ENCODE peak calls at places on chromosomes 3 and 15, in seven cellular contexts. O is choroid plexus epithelial cell, T is GM10248, R is heart left ventricle, U is neural crest cell, E is progenitor cell of endocrine pancreas, L is H1. M is an unnamed sample.
A peak's percentile ranks its signal among the peaks of the same experiment; 100 is the strongest.

GRCh38 chr15:68299436-68299835 is 21.9 kb downstream of the FEM1B start:
- DNase-seq in O (no peak), T (no peak), R (no peak), U (no peak), E (no peak), L (no peak), M (no peak)

GRCh38 chr15:68512052-68512451 is 66.7 kb upstream of the CORO2B start:
- DNase-seq in O (no peak), T (no peak), R (no peak), U (no peak), E (no peak), L (no peak), M (no peak)

GRCh38 chr15:70186152-70186551 is 88.4 kb upstream of the TLE3 start:
- DNase-seq in O (no peak), T (no peak), R (no peak), U (no peak), E (no peak), L (no peak), M (no peak)

GRCh38 chr15:68365140-68365745 is 66.7 kb downstream of the ITGA11 start:
- DNase-seq in O (no peak), T (no peak), R (peak; percentile 65), U (no peak), E (no peak), L (no peak), M (no peak)

GRCh38 chr3:101827211-101828174 is 21.8 kb upstream of the NFKBIZ start:
- DNase-seq in O (peak; percentile 88), T (peak; percentile 80), R (peak; percentile 80), U (peak; percentile 53), E (peak; percentile 18), L (no peak), M (peak; percentile 29)

GRCh38 chr3:130950641-130951040 is 56.8 kb downstream of the ATP2C1 start:
- DNase-seq in O (peak; percentile 74), T (no peak), R (no peak), U (no peak), E (no peak), L (no peak), M (no peak)

GRCh38 chr15:63905558-63906265 is 72.0 kb upstream of the HERC1 start:
- DNase-seq in O (peak; percentile 27), T (peak; percentile 52), R (no peak), U (no peak), E (no peak), L (no peak), M (no peak)

GRCh38 chr3:169886671-169887070 is 16.9 kb upstream of the LRRC31 start:
- DNase-seq in O (peak; percentile 20), T (no peak), R (peak; percentile 90), U (no peak), E (no peak), L (no peak), M (no peak)

GRCh38 chr15:20356444-20357138 is 185.0 kb downstream of the GOLGA6L6 start:
- DNase-seq in O (peak; percentile 16), T (peak; percentile 87), R (peak; percentile 59), U (no peak), E (no peak), L (no peak), M (peak; percentile 37)

GRCh38 chr3:24336101-24336500 is 158.5 kb downstream of the THRB start:
- DNase-seq in O (no peak), T (no peak), R (no peak), U (no peak), E (no peak), L (no peak), M (no peak)

DNA sequence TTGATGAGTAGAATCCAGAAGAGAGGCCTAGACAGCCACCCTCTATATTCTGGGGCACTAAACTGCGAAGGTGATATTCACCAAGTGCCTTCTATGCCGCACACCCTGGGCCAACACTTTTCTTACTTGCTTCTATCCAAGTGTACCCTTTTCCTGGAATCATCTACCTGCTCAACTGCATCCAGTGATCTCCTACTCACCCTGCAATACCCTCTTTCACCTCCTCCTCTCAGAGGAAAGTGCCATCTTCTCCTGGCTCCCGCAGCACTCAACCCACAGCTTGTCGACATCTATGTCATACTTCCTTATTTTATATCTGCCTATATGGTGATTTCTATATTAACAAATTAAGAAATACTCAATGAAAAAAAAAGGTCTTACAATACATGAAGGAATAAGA is 28.6 kb upstream of the LMCD1 start:
- DNase-seq in O (no peak), T (no peak), R (no peak), U (no peak), E (no peak), L (no peak), M (no peak)
- TF ChIP-seq CTCF in O (no peak), T (no peak), R (no peak), U (no peak), E (no peak), L (no peak), M (no peak)

GRCh38 chr15:25944386-25944785 is 81.3 kb upstream of the ATP10A start:
- DNase-seq in O (no peak), T (no peak), R (no peak), U (no peak), E (no peak), L (no peak), M (no peak)

GRCh38 chr15:25946241-25946786 is 83.2 kb upstream of the ATP10A start:
- DNase-seq in O (no peak), T (no peak), R (no peak), U (no peak), E (no peak), L (no peak), M (no peak)

GRCh38 chr15:25943831-25944230 is 80.7 kb upstream of the ATP10A start:
- DNase-seq in O (no peak), T (no peak), R (no peak), U (no peak), E (no peak), L (no peak), M (no peak)

GRCh38 chr15:25950014-25950413 is 86.9 kb upstream of the ATP10A start:
- DNase-seq in O (no peak), T (no peak), R (no peak), U (no peak), E (no peak), L (no peak), M (no peak)

DNA sequence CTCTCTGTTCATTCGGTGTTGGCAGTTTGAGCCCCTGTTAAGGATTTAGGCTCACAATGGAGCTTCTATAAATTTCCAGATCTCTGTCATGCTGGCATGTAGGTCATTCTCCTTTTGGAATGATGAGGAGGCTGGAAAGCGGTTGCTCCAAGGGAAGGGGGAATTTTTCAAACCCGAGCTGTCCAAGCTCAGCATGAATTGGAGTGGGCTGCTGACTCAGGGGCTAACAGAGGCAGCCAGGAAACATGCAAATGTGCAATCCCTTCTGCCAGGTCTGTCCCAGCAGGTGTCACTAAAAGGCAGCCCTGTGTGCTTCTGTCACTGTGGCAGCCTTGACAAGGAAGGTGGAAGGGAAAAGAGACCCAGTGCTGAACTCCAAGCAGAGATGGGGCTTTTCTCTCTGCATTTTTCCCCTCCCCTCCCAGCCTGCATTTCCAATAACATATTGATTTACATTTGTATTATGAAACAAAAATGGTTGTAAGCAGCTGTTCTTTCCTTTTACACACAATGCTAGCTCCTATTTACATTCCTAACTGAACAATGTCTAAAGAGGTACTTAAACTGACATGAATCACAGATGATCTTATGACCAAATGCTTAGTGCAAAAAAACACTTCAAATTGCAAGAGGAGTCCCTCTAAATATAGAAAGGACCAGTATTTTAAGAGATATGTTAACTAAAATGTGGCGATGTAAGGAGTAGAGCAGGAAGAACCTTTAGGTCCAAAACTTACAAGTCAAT is 84.4 kb upstream of the ATP10A start:
- DNase-seq in O (no peak), T (no peak), R (no peak), U (peak; percentile 4), E (no peak), L (no peak), M (no peak)
- TF ChIP-seq CTCF in O (no peak), T (no peak), R (no peak), U (peak; percentile 57), E (peak; percentile 31), L (peak; percentile 34), M (no peak)

GRCh38 chr3:197226179-197226578 is 72.2 kb downstream of the DLG1 start:
- DNase-seq in O (peak; percentile 23), T (no peak), R (no peak), U (peak; percentile 6), E (no peak), L (no peak), M (no peak)

GRCh38 chr3:197222816-197223419 is 75.5 kb downstream of the DLG1 start:
- DNase-seq in O (no peak), T (no peak), R (no peak), U (no peak), E (no peak), L (no peak), M (no peak)

GRCh38 chr3:197227780-197228574 is 70.4 kb downstream of the DLG1 start:
- DNase-seq in O (peak; percentile 41), T (no peak), R (no peak), U (no peak), E (no peak), L (no peak), M (no peak)

GRCh38 chr3:197225579-197225978 is 72.8 kb downstream of the DLG1 start:
- DNase-seq in O (no peak), T (no peak), R (no peak), U (no peak), E (no peak), L (no peak), M (no peak)

GRCh38 chr3:197224034-197224444 is 74.4 kb downstream of the DLG1 start:
- DNase-seq in O (peak; percentile 76), T (peak; percentile 57), R (no peak), U (no peak), E (no peak), L (no peak), M (no peak)
- TF ChIP-seq CTCF in O (peak; percentile 62), T (peak; percentile 64), R (peak; percentile 64), U (peak; percentile 77), E (peak; percentile 70), L (no peak), M (peak; percentile 46)

GRCh38 chr3:4314688-4315087 is 11.5 kb downstream of the SETMAR start:
- DNase-seq in O (no peak), T (no peak), R (no peak), U (no peak), E (no peak), L (no peak), M (no peak)
- TF ChIP-seq CTCF in O (peak; percentile 56), T (no peak), R (no peak), U (peak; percentile 53), E (peak; percentile 28), L (no peak), M (peak; percentile 34)

GRCh38 chr3:26280517-26280916 is 342.1 kb upstream of the LRRC3B start:
- DNase-seq in O (no peak), T (no peak), R (no peak), U (no peak), E (no peak), L (no peak), M (no peak)
- TF ChIP-seq CTCF in O (no peak), T (no peak), R (no peak), U (peak; percentile 29), E (peak; percentile 31), L (no peak), M (no peak)